ENCODE peak calls at places on chromosomes 2 and 18, in eight cellular contexts. One of them, this sample, is unnamed.

GRCh38 chr2:25131567-25132295 is 36.6 kb downstream of the POMC start:
- DNase-seq in neural progenitor cell: peak
- DNase-seq in left colon: peak
- DNase-seq in AML-193: no peak
- DNase-seq in ELR: no peak
- DNase-seq in GM04504: no peak
- DNase-seq in GM12865: no peak
- DNase-seq in T-cell: no peak
- DNase-seq in this sample: no peak

GRCh38 chr2:58918138-58918537 is 677.0 kb upstream of the FANCL start:
- DNase-seq in AML-193: no peak
- DNase-seq in neural progenitor cell: peak
- DNase-seq in ELR: peak
- DNase-seq in left colon: no peak
- DNase-seq in T-cell: no peak
- DNase-seq in GM12865: no peak
- DNase-seq in GM04504: peak
- DNase-seq in this sample: no peak

GRCh38 chr2:2822143-2822542 is 491.1 kb upstream of the MYT1L start:
- DNase-seq in GM04504: no peak
- DNase-seq in GM12865: no peak
- DNase-seq in AML-193: no peak
- DNase-seq in ELR: no peak
- DNase-seq in left colon: no peak
- DNase-seq in neural progenitor cell: no peak
- DNase-seq in T-cell: no peak
- DNase-seq in this sample: no peak

GRCh38 chr2:218833023-218833609 is 1.5 kb upstream of the PRKAG3 start:
- DNase-seq in AML-193: no peak
- DNase-seq in neural progenitor cell: no peak
- DNase-seq in ELR: no peak
- DNase-seq in left colon: no peak
- DNase-seq in GM12865: no peak
- DNase-seq in T-cell: no peak
- DNase-seq in GM04504: no peak
- DNase-seq in this sample: no peak

GRCh38 chr2:197028230-197028629 is 101.7 kb upstream of the PGAP1 start:
- DNase-seq in ELR: peak
- DNase-seq in left colon: no peak
- DNase-seq in T-cell: no peak
- DNase-seq in AML-193: no peak
- DNase-seq in GM04504: no peak
- DNase-seq in neural progenitor cell: no peak
- DNase-seq in GM12865: no peak
- DNase-seq in this sample: no peak

GRCh38 chr18:9696112-9696511 is 12.0 kb upstream of the RAB31 start:
- DNase-seq in T-cell: no peak
- DNase-seq in neural progenitor cell: no peak
- DNase-seq in GM12865: no peak
- DNase-seq in GM04504: no peak
- DNase-seq in AML-193: peak
- DNase-seq in ELR: no peak
- DNase-seq in left colon: no peak
- DNase-seq in this sample: no peak

GRCh38 chr2:39216495-39217191 is 27.1 kb downstream of the CDKL4 start:
- DNase-seq in GM04504: no peak
- DNase-seq in neural progenitor cell: no peak
- DNase-seq in T-cell: peak
- DNase-seq in left colon: peak
- DNase-seq in ELR: no peak
- DNase-seq in GM12865: no peak
- DNase-seq in AML-193: peak
- DNase-seq in this sample: no peak

GRCh38 chr2:151097930-151098329 is 163.7 kb downstream of the RBM43 start:
- DNase-seq in T-cell: no peak
- DNase-seq in GM04504: no peak
- DNase-seq in left colon: no peak
- DNase-seq in neural progenitor cell: no peak
- DNase-seq in AML-193: no peak
- DNase-seq in GM12865: no peak
- DNase-seq in ELR: no peak
- DNase-seq in this sample: no peak

GRCh38 chr18:44592639-44593038 is 88.0 kb upstream of the SETBP1 start:
- DNase-seq in AML-193: no peak
- DNase-seq in GM12865: no peak
- DNase-seq in neural progenitor cell: no peak
- DNase-seq in left colon: no peak
- DNase-seq in GM04504: no peak
- DNase-seq in ELR: peak
- DNase-seq in T-cell: no peak
- DNase-seq in this sample: no peak

GRCh38 chr18:13374468-13375301 is 156.1 kb downstream of the LDLRAD4 start:
- DNase-seq in GM12865: no peak
- DNase-seq in left colon: no peak
- DNase-seq in ELR: no peak
- DNase-seq in AML-193: no peak
- DNase-seq in neural progenitor cell: no peak
- DNase-seq in GM04504: no peak
- DNase-seq in T-cell: no peak
- DNase-seq in this sample: no peak

GRCh38 chr2:246489-247145 is 17.2 kb downstream of the SH3YL1 start:
- DNase-seq in neural progenitor cell: peak
- DNase-seq in AML-193: peak
- DNase-seq in T-cell: peak
- DNase-seq in GM12865: peak
- DNase-seq in ELR: peak
- DNase-seq in left colon: no peak
- DNase-seq in GM04504: peak
- DNase-seq in this sample: peak

GRCh38 chr18:54555996-54556395 is 35.0 kb upstream of the DYNAP start:
- DNase-seq in left colon: no peak
- DNase-seq in GM12865: no peak
- DNase-seq in AML-193: no peak
- DNase-seq in T-cell: no peak
- DNase-seq in neural progenitor cell: no peak
- DNase-seq in GM04504: no peak
- DNase-seq in ELR: no peak
- DNase-seq in this sample: no peak

GRCh38 chr2:233449921-233450853 is 95.9 kb downstream of the DGKD start:
- DNase-seq in AML-193: no peak
- DNase-seq in left colon: no peak
- DNase-seq in GM12865: no peak
- DNase-seq in neural progenitor cell: peak
- DNase-seq in GM04504: no peak
- DNase-seq in T-cell: no peak
- DNase-seq in ELR: no peak
- DNase-seq in this sample: no peak

GRCh38 chr2:61090386-61090921 is 24.8 kb downstream of the SANBR start:
- DNase-seq in GM04504: no peak
- DNase-seq in GM12865: no peak
- DNase-seq in AML-193: no peak
- DNase-seq in ELR: no peak
- DNase-seq in T-cell: no peak
- DNase-seq in left colon: no peak
- DNase-seq in neural progenitor cell: no peak
- DNase-seq in this sample: no peak

GRCh38 chr18:25329783-25330182 is 22.2 kb downstream of the ZNF521 start:
- DNase-seq in GM12865: no peak
- DNase-seq in ELR: no peak
- DNase-seq in T-cell: no peak
- DNase-seq in left colon: no peak
- DNase-seq in AML-193: no peak
- DNase-seq in neural progenitor cell: peak
- DNase-seq in GM04504: no peak
- DNase-seq in this sample: no peak

GRCh38 chr18:59514193-59514592 is 155.1 kb upstream of the LMAN1 start:
- DNase-seq in left colon: no peak
- DNase-seq in T-cell: no peak
- DNase-seq in GM04504: peak
- DNase-seq in AML-193: no peak
- DNase-seq in GM12865: no peak
- DNase-seq in ELR: peak
- DNase-seq in neural progenitor cell: peak
- DNase-seq in this sample: no peak

GRCh38 chr18:905307-905947 is 756 bp downstream of the ADCYAP1 start:
- DNase-seq in AML-193: no peak
- DNase-seq in ELR: no peak
- DNase-seq in GM12865: no peak
- DNase-seq in neural progenitor cell: peak
- DNase-seq in left colon: no peak
- DNase-seq in GM04504: no peak
- DNase-seq in T-cell: no peak
- DNase-seq in this sample: no peak

GRCh38 chr2:242031481-242032019 is 162.0 kb downstream of the RTP5 start:
- DNase-seq in ELR: peak
- DNase-seq in GM12865: no peak
- DNase-seq in T-cell: peak
- DNase-seq in neural progenitor cell: no peak
- DNase-seq in GM04504: peak
- DNase-seq in left colon: no peak
- DNase-seq in AML-193: no peak
- DNase-seq in this sample: no peak